ENCODE peak calls at places on chromosomes 16 and 17, in five cellular contexts. I is heart left ventricle, N is small intestine, P is psoas muscle, E is lower lobe of right lung. K is an unnamed sample.
A peak's percentile ranks its signal among the peaks of the same experiment; 100 is the strongest.

GRCh38 chr16:66462912-66463311 is 35.8 kb downstream of the BEAN1 start:
- DNase-seq in P (no peak), N (no peak), I (no peak), E (no peak), K (no peak)

GRCh38 chr16:67158637-67159600 is 790 bp downstream of the TRADD start:
- DNase-seq in E (peak; percentile 79), N (peak; percentile 54), P (peak; percentile 73), I (peak; percentile 62), K (peak; percentile 32)

GRCh38 chr17:77096570-77097214 is 44.1 kb upstream of the SEC14L1 start:
- DNase-seq in P (no peak), I (peak; percentile 51), N (peak; percentile 46), E (no peak), K (no peak)

GRCh38 chr17:18985475-18985874 is 19.1 kb downstream of the FAM83G start:
- DNase-seq in I (no peak), E (no peak), P (no peak), N (peak; percentile 14), K (no peak)

GRCh38 chr17:27506348-27507218 is 50.3 kb downstream of the KSR1 start:
- DNase-seq in I (no peak), P (no peak), E (no peak), N (no peak), K (no peak)

GRCh38 chr16:71846443-71846842 is 667 bp downstream of the ATXN1L start:
- DNase-seq in P (no peak), E (no peak), N (peak; percentile 30), I (no peak), K (no peak)

GRCh38 chr17:28188841-28189263 is 130.1 kb upstream of the TMEM97 start:
- DNase-seq in P (no peak), E (no peak), I (no peak), N (no peak), K (no peak)

GRCh38 chr17:17401271-17401781 is 75.5 kb upstream of the MED9 start:
- DNase-seq in I (no peak), N (no peak), P (peak; percentile 46), E (no peak), K (peak; percentile 28)

GRCh38 chr16:69921125-69921524 is 30.0 kb upstream of the CLEC18A start:
- DNase-seq in E (no peak), P (no peak), N (no peak), I (no peak), K (no peak)

GRCh38 chr16:1706386-1707192 is 594 bp downstream of the MAPK8IP3 start:
- DNase-seq in E (no peak), P (no peak), N (no peak), I (no peak), K (peak; percentile 57)

GRCh38 chr17:31052187-31052889 is 42.4 kb upstream of the NF1 start:
- DNase-seq in E (no peak), I (peak; percentile 73), P (peak; percentile 75), N (no peak), K (no peak)

DNA sequence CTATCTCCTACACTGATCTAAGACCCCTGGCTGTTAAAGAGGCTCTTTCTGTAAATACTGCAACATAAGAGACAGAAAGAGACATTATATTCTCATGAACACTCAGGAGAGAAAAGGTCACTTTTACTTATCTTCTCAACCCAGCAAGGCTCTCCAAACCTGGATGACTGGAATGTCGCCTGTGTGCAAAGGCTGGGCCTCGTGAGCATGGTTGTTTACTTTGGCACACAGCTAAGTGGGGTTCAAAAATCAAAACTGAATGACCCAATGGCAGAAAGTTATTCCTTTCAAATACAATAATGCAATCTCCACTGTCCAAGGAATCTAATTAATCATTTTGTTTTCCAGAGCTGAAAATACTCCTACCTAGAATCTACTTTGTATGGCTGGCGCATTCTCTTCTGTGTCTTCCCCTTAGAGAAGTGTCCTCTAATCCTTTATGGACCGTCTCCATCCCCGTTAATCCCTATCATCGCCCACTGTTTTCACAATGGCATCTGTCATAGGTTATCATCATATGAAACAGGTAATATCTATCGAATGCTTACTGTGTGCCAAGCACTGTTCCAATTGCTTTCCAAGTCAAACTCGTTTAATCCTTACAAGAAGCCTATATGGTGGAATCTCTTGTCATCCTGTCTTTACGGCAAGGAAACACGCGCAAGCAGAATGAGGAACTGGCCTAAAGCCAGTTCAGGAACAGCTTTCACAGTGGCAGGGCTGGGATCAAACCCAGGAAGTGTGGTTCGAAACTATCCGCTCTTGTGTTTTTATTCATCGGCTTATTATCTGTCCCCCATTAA is 1.3 kb downstream of the SLX4 start:
- DNase-seq in N (peak; percentile 82), E (no peak), I (no peak), P (no peak), K (no peak)
- H3K4me3 ChIP-seq in N (peak overlapping the region; percentile 93), E (peak overlapping the region; percentile 93), I (peak overlapping the region; percentile 85), P (peak overlapping the region; percentile 98), K (peak overlapping the region; percentile 96)

DNA sequence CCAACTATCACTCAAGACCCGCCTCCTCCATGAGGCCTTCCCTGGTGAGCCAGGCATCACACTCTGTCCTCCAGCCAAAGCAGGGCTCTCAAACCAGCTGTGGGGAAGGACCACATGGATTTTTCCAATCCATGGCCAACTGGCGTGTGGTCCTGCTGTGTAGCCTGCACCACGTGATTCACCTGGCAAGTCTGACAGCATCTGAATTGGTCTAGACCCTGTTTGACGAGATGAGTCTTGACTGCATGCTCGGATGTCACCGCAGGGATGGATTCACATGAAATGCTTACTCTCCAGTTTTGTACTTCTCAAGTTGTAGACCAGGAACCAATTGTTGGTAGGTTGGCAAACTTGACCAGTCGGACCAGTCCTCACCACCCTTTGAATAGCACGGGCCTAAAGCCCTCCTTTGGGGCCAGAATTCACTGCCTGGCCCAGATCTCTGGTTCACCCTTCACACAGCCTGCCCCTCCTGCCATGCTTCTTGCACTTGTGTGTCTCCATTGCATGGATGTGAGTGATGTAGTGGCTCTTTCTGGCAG is 9.9 kb downstream of the CRHR1 start:
- DNase-seq in I (no peak), P (no peak), N (no peak), E (no peak), K (no peak)
- H3K27me3 ChIP-seq in I (peaks cover 39% of the 10 kb centered on the region), P (no peaks in the 10 kb centered on the region), N (no peaks in the 10 kb centered on the region), E (peaks cover 65% of the 10 kb centered on the region), K (peaks cover 61% of the 10 kb centered on the region)

GRCh38 chr17:74777884-74778490 is 1.8 kb upstream of the NAT9 start:
- DNase-seq in P (no peak), N (no peak), I (no peak), E (no peak), K (no peak)

GRCh38 chr17:74778960-74779359 is 2.8 kb upstream of the NAT9 start:
- DNase-seq in P (no peak), I (no peak), E (no peak), N (no peak), K (no peak)

GRCh38 chr17:74782571-74782970 is 6.4 kb upstream of the NAT9 start:
- DNase-seq in I (no peak), N (no peak), P (no peak), E (no peak), K (no peak)

GRCh38 chr17:74780443-74781238 is 4.5 kb upstream of the NAT9 start:
- DNase-seq in I (no peak), P (no peak), E (no peak), N (peak; percentile 57), K (peak; percentile 61)

DNA sequence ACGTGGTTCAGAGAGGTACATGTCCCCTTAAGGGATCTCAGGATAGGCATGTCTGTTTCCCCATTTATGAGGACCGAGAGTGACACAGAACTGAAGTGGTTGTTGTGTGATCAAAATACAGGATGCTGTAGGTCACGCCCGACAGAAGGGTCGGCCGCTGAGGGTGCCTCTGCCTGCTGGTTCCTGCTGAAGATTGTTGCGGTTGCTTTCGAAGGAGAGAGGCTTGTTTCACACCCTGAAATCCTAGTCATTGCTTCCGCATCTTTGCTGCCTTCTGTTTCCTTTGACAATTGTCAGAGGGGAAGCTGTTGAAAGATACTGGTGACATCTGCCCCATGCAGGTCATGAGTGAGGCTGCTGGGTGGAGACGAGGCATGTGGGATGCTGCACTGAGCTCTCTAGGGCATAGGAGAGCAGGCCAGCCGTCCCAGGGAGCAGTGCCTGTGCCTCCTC is 3.8 kb upstream of the NAT9 start:
- DNase-seq in P (peak; percentile 73), E (peak; percentile 85), I (peak; percentile 51), N (peak; percentile 25), K (no peak)
- H3K4me1 ChIP-seq in P (peaks cover 11% of the 10 kb centered on the region), E (peaks cover 55% of the 10 kb centered on the region), I (peaks cover 19% of the 10 kb centered on the region), N (peaks cover 8% of the 10 kb centered on the region), K (no peaks in the 10 kb centered on the region)

DNA sequence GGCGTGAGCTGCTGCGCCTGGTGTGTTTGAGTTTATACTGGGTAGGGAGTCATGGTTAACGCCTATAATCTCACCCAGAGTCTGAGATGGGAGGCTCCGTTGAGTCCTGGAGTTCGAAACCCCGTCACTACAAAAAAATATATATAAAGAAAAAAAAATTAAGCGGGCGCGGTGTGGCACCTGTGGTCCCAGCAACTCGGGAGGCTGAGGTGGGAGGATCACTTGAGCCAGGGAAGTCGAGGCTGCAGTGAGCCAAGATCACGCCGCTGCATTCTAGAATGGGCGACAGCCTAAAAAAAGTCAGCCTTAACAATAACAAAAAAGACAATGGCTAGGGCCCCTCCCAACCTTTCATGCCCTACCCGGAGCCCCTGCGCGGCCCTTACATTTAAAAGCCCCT is 17.2 kb upstream of the PRR14 start:
- DNase-seq in E (no peak), P (no peak), N (no peak), I (no peak), K (no peak)
- H3K4me3 ChIP-seq in E (peak overlapping the region; percentile 74), P (peak overlapping the region; percentile 81), N (peak overlapping the region; percentile 66), I (peak overlapping the region; percentile 62), K (peak overlapping the region; percentile 96)

GRCh38 chr16:28057949-28058348 is 5.6 kb downstream of the GSG1L start:
- DNase-seq in P (no peak), N (no peak), I (no peak), E (no peak), K (no peak)
- H3K27me3 ChIP-seq in P (no peaks in the 10 kb centered on the region), N (peaks cover 3% of the 10 kb centered on the region), I (peaks cover 5% of the 10 kb centered on the region), E (peaks cover 52% of the 10 kb centered on the region), K (peaks cover 38% of the 10 kb centered on the region)

GRCh38 chr16:57601801-57602478 is 26.5 kb upstream of the ADGRG1 start:
- DNase-seq in E (no peak), N (peak; percentile 59), P (no peak), I (no peak), K (no peak)

GRCh38 chr16:57606147-57606846 is 22.1 kb upstream of the ADGRG1 start:
- DNase-seq in P (no peak), I (no peak), N (peak; percentile 26), E (no peak), K (no peak)

GRCh38 chr16:57603110-57604024 is 25.1 kb upstream of the ADGRG1 start:
- DNase-seq in N (no peak), P (no peak), I (no peak), E (no peak), K (no peak)

GRCh38 chr16:57606847-57607501 is 21.5 kb upstream of the ADGRG1 start:
- DNase-seq in N (peak; percentile 75), I (no peak), P (no peak), E (no peak), K (peak; percentile 94)

DNA sequence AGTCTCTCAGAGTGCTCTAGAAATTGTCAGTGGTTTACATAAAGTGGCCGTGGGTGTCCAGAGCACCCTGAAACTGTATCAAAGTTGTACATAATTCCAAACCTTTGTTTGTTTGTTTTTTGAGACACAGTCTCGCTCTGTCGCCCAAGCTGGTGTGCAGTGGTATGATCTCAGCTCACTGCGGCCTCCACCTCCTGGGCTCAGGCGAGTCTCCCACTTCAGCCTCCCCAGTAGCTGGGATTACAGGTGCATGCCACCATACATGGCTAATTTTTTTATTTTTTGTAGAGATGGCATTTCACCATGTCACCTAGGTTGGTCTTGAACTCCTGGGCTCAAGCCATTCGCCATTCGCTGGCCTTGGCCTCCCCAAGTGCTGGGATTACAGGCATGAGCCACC is 24.3 kb upstream of the ADGRG1 start:
- DNase-seq in N (no peak), P (no peak), E (no peak), I (no peak), K (no peak)
- H3K4me1 ChIP-seq in N (no peaks in the 10 kb centered on the region), P (peaks cover 4% of the 10 kb centered on the region), E (peaks cover 9% of the 10 kb centered on the region), I (peaks cover 4% of the 10 kb centered on the region), K (peaks cover 24% of the 10 kb centered on the region)

K was measured in BE2C.